ENCODE peak calls at places on chromosomes 12 and 14, in six cellular contexts. T, R, E, Y, W and V are unnamed samples.
A peak's percentile ranks its signal among the peaks of the same experiment; 100 is the strongest.

GRCh38 chr12:27705263-27705662 is 5.4 kb upstream of the MRPS35 start:
- DNase-seq in Y (peak; percentile 52), T (no peak), W (no peak), E (no peak), R (no peak), V (no peak)

GRCh38 chr14:72673179-72673578 is 220.7 kb downstream of the DPF3 start:
- DNase-seq in E (no peak), T (no peak), R (no peak), W (no peak), Y (no peak), V (no peak)

GRCh38 chr14:75339059-75339458 is 60.4 kb downstream of the FOS start:
- DNase-seq in R (peak; percentile 54), Y (no peak), T (peak; percentile 62), E (no peak), W (no peak), V (no peak)

GRCh38 chr14:31945074-31945613 is 132.0 kb upstream of the ARHGAP5 start:
- DNase-seq in R (no peak), W (no peak), T (no peak), E (no peak), Y (no peak), V (no peak)

GRCh38 chr12:131390408-131391100 is 320.3 kb upstream of the SFSWAP start:
- DNase-seq in Y (peak; percentile 79), W (no peak), T (no peak), R (no peak), E (no peak), V (peak; percentile 57)

GRCh38 chr14:101815994-101816393 is 54.5 kb downstream of the PPP2R5C start:
- DNase-seq in T (no peak), E (no peak), R (no peak), W (no peak), Y (no peak), V (no peak)

GRCh38 chr12:66662179-66662578 is 16.7 kb downstream of the GRIP1 start:
- DNase-seq in E (no peak), T (no peak), R (no peak), Y (no peak), W (no peak), V (no peak)

GRCh38 chr12:49902399-49903350 is 1.0 kb downstream of the FAIM2 start:
- DNase-seq in E (no peak), R (no peak), Y (peak; percentile 61), W (no peak), T (no peak), V (no peak)

GRCh38 chr12:125122668-125123067 is 57.4 kb downstream of the AACS start:
- DNase-seq in T (no peak), E (no peak), W (no peak), Y (peak; percentile 50), R (no peak), V (no peak)

GRCh38 chr14:56686416-56686815 is 106.8 kb downstream of the TMEM260 start:
- DNase-seq in R (no peak), W (peak; percentile 34), E (peak; percentile 41), T (no peak), Y (peak; percentile 73), V (no peak)

GRCh38 chr14:73943083-73943482 is 6.8 kb downstream of the FAM161B start:
- DNase-seq in W (no peak), T (peak; percentile 81), R (peak; percentile 79), E (no peak), Y (no peak), V (no peak)

DNA sequence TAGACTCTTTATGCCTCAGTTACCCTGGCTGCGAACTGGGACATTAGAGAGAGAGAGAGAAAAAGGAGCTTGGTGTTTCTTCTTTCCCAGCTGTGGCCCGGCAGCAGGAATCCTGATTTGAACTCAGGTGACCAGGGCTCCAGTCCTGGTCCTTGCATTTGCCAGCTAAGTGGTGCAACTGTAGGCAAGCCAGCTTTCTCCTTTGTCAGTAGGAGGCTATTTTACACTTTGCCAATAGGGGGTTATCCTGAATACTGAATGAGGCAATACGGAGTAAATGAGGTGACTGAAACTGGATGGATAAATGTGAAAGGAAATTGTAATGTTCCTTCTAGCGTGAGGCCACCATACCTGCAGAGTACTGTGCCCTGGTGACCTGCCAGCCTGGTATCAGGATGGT is 27.8 kb downstream of the KCNA5 start:
- DNase-seq in R (no peak), T (no peak), W (no peak), Y (no peak), E (no peak), V (no peak)
- TF ChIP-seq CTCF in R (no peak), T (peak; percentile 2), W (no peak), Y (peak; percentile 25), E (no peak), V (no peak)

DNA sequence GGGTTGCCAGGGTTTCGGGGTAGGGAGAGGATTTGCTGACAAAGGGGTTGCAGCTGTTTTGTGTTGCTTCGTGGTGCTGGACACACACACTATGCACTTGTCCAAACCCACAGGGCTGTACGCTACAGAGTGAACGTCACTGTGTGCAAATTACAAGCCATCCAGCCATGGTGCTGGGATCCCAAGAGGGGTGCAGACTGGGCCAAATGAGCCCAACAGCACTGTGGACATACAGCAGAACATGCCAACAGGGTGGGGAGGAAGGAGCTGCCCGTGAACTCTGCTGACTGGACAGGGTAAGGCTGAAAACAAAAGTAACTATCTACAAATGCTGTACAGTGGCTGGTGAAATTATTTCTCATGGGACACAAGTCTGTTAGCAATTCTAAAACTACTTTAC is 25.2 kb downstream of the POLE start:
- DNase-seq in W (no peak), E (no peak), Y (no peak), R (no peak), T (no peak), V (no peak)
- H3K4me3 ChIP-seq in W (no peak overlapping the region), E (no peak overlapping the region), Y (no peak overlapping the region), R (no peak overlapping the region), T (no peak overlapping the region), V (no peak overlapping the region)

DNA sequence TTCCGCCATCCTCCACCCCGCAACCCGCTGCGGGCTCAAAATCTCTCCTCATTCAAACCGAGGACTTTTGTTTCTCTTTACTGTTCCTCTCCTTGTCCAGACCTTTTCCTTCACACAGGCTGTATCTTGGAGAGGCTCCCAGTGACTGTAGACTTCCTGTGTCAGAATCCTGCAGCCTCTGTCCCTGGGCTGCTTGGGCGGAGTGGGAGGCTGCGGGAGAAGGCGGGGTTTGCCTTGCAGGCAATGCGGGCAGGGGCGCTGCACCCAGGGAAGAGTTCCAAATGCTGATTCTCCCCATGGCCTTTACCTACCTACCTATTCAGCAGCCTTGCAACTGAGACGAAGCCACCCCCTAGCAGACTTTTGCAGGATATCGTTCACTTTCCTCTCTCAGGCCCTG is 79.1 kb upstream of the KCNA1 start:
- DNase-seq in T (peak; percentile 35), E (no peak), Y (no peak), R (no peak), W (no peak), V (no peak)
- H3K4me1 ChIP-seq in T (no peaks in the 10 kb centered on the region), E (no peaks in the 10 kb centered on the region), Y (peaks cover 14% of the 10 kb centered on the region), R (no peaks in the 10 kb centered on the region), W (no peaks in the 10 kb centered on the region), V (no peaks in the 10 kb centered on the region)

GRCh38 chr12:17283563-17283962 is 677.6 kb upstream of the LMO3 start:
- DNase-seq in W (no peak), T (no peak), Y (no peak), R (no peak), E (no peak), V (no peak)

GRCh38 chr12:17284873-17285272 is 678.9 kb upstream of the LMO3 start:
- DNase-seq in W (no peak), R (no peak), Y (no peak), E (no peak), T (no peak), V (no peak)

GRCh38 chr12:17276196-17276595 is 670.2 kb upstream of the LMO3 start:
- DNase-seq in W (no peak), R (no peak), T (no peak), E (no peak), Y (no peak), V (no peak)

GRCh38 chr12:17278946-17279345 is 673.0 kb upstream of the LMO3 start:
- DNase-seq in W (no peak), R (no peak), T (no peak), Y (no peak), E (no peak), V (no peak)
- TF ChIP-seq CTCF in W (peak; percentile 12), R (no peak), T (no peak), Y (peak; percentile 55), E (no peak), V (no peak)